ENCODE peak calls at places on chromosomes 13 and 19, in eight cellular contexts. P is left ventricle myocardium inferior; Q is activated CD8-positive, alpha-beta memory T cell treated with anti-CD3 and anti-CD28 coated beads for 4 hours; B is H7; W is stimulated activated CD4-positive, alpha-beta T cell treated with anti-CD3 and anti-CD28 coated beads, Interleukin-2, amount 100 ng/mL, for 48 hours; N is HTR-8/SVneo; O is ELR; A is GM04504. G is an unnamed sample.

GRCh38 chr13:48478401-48478800 is 54.5 kb downstream of the RCBTB2 start:
- DNase-seq in P (no peak), Q (no peak), B (no peak), W (no peak), N (no peak), O (no peak), A (no peak), G (peak)

GRCh38 chr19:616732-617526 is 16.4 kb downstream of the POLRMT start:
- DNase-seq in P (no peak), Q (no peak), B (no peak), W (no peak), N (no peak), O (no peak), A (no peak), G (no peak)

GRCh38 chr13:34738251-34739170 is 203.6 kb upstream of the NBEA start:
- DNase-seq in P (no peak), Q (no peak), B (no peak), W (no peak), N (no peak), O (no peak), A (no peak), G (no peak)

GRCh38 chr19:52946322-52947310 is 16.1 kb downstream of the ZNF816 start:
- DNase-seq in P (peak), Q (no peak), B (peak), W (no peak), N (no peak), O (peak), A (no peak), G (no peak)

GRCh38 chr19:33819875-33820781 is 23.5 kb downstream of the KCTD15 start:
- DNase-seq in P (peak), Q (no peak), B (peak), W (peak), N (no peak), O (peak), A (no peak), G (no peak)

GRCh38 chr19:46813570-46814358 is 25.4 kb upstream of the SLC1A5 start:
- DNase-seq in P (peak), Q (no peak), B (peak), W (no peak), N (no peak), O (no peak), A (no peak), G (peak)

GRCh38 chr19:17281391-17282304 is at the start of gene ANKLE1:
- DNase-seq in P (peak), Q (no peak), B (peak), W (no peak), N (no peak), O (peak), A (no peak), G (no peak)

GRCh38 chr13:39419866-39420265 is 183.1 kb downstream of the LHFPL6 start:
- DNase-seq in P (no peak), Q (no peak), B (no peak), W (no peak), N (no peak), O (no peak), A (no peak), G (no peak)

GRCh38 chr13:102597029-102598015 is 536 bp downstream of the TPP2 start:
- DNase-seq in P (peak), Q (no peak), B (peak), W (no peak), N (no peak), O (peak), A (no peak), G (no peak)

GRCh38 chr13:93794197-93794885 is 567.7 kb downstream of the GPC6 start:
- DNase-seq in P (no peak), Q (no peak), B (no peak), W (peak), N (no peak), O (no peak), A (no peak), G (no peak)

GRCh38 chr19:32336259-32337111 is 8.9 kb upstream of the ZNF507 start:
- DNase-seq in P (peak), Q (no peak), B (no peak), W (no peak), N (no peak), O (no peak), A (no peak), G (no peak)

GRCh38 chr19:38451629-38452028 is 18.1 kb downstream of the RYR1 start:
- DNase-seq in P (no peak), Q (no peak), B (peak), W (no peak), N (no peak), O (no peak), A (no peak), G (no peak)

GRCh38 chr13:23506821-23507210 is 63.4 kb upstream of the TNFRSF19 start:
- DNase-seq in P (no peak), Q (no peak), B (no peak), W (no peak), N (no peak), O (peak), A (peak), G (no peak)

GRCh38 chr13:97640236-97640635 is 206.3 kb downstream of the RAP2A start:
- DNase-seq in P (no peak), Q (no peak), B (no peak), W (no peak), N (no peak), O (no peak), A (no peak), G (no peak)

GRCh38 chr19:29662604-29663404 is 2.5 kb upstream of the PLEKHF1 start:
- DNase-seq in P (peak), Q (no peak), B (peak), W (no peak), N (peak), O (peak), A (peak), G (no peak)

GRCh38 chr19:51652266-51652665 is 5.6 kb upstream of the SIGLEC14 start:
- DNase-seq in P (no peak), Q (no peak), B (no peak), W (no peak), N (no peak), O (no peak), A (no peak), G (no peak)

GRCh38 chr19:55387736-55388497 is 2.2 kb downstream of the RPL28 start:
- DNase-seq in P (no peak), Q (no peak), B (peak), W (no peak), N (no peak), O (no peak), A (no peak), G (no peak)

GRCh38 chr13:88188986-88189385 is 517.8 kb downstream of the SLITRK5 start:
- DNase-seq in P (no peak), Q (no peak), B (no peak), W (no peak), N (no peak), O (no peak), A (no peak), G (no peak)

GRCh38 chr19:47765522-47766358 is 12.8 kb upstream of the SELENOW start:
- DNase-seq in P (peak), Q (no peak), B (peak), W (peak), N (peak), O (peak), A (no peak), G (no peak)

GRCh38 chr19:49119411-49120324 is at the start of gene PPFIA3:
- DNase-seq in P (peak), Q (no peak), B (peak), W (no peak), N (peak), O (peak), A (no peak), G (no peak)

GRCh38 chr19:46698395-46699321 is 18.3 kb downstream of the PRKD2 start:
- DNase-seq in P (no peak), Q (no peak), B (no peak), W (no peak), N (no peak), O (no peak), A (no peak), G (no peak)

GRCh38 chr13:26699197-26699490 is 61.4 kb downstream of the GPR12 start:
- DNase-seq in P (no peak), Q (no peak), B (no peak), W (no peak), N (no peak), O (no peak), A (no peak), G (no peak)

GRCh38 chr13:75749407-75749806 is 113.3 kb downstream of the LMO7 start:
- DNase-seq in P (no peak), Q (no peak), B (no peak), W (no peak), N (no peak), O (no peak), A (no peak), G (peak)

GRCh38 chr19:13208964-13209796 is 59.0 kb downstream of the IER2 start:
- DNase-seq in P (no peak), Q (no peak), B (peak), W (no peak), N (no peak), O (no peak), A (no peak), G (no peak)

GRCh38 chr19:19280561-19280960 is 7.5 kb upstream of the TM6SF2 start:
- DNase-seq in P (no peak), Q (no peak), B (peak), W (no peak), N (no peak), O (no peak), A (peak), G (no peak)

GRCh38 chr13:88979465-88980180 is 1308.5 kb downstream of the SLITRK5 start:
- DNase-seq in P (no peak), Q (peak), B (no peak), W (no peak), N (no peak), O (peak), A (no peak), G (no peak)

GRCh38 chr19:46753420-46754155 is 7.3 kb upstream of the STRN4 start:
- DNase-seq in P (peak), Q (peak), B (peak), W (peak), N (no peak), O (peak), A (no peak), G (no peak)

GRCh38 chr13:78759704-78760103 is 100.7 kb upstream of the OBI1 start:
- DNase-seq in P (no peak), Q (no peak), B (no peak), W (no peak), N (no peak), O (no peak), A (no peak), G (no peak)

GRCh38 chr19:35755550-35756371 is 1.1 kb downstream of the HSPB6 start:
- DNase-seq in P (peak), Q (peak), B (peak), W (peak), N (no peak), O (peak), A (no peak), G (no peak)